ENCODE peak calls at places on chromosomes 2 and 18, in six cellular contexts. One of them, this sample, is unnamed.

GRCh38 chr2:17813742-17814458 is 2.4 kb upstream of the MSGN1 start:
- DNase-seq in AG10803: peak
- DNase-seq in heart left ventricle: peak
- DNase-seq in body of pancreas: no peak
- DNase-seq in endodermal cell: peak
- DNase-seq in prostate gland: no peak
- DNase-seq in this sample: peak

GRCh38 chr18:12258719-12259705 is 4.9 kb downstream of the CIDEA start:
- DNase-seq in AG10803: no peak
- DNase-seq in endodermal cell: no peak
- DNase-seq in prostate gland: no peak
- DNase-seq in body of pancreas: no peak
- DNase-seq in heart left ventricle: no peak
- DNase-seq in this sample: no peak

GRCh38 chr2:29615841-29616240 is 305.5 kb downstream of the ALK start:
- DNase-seq in heart left ventricle: no peak
- DNase-seq in body of pancreas: no peak
- DNase-seq in endodermal cell: no peak
- DNase-seq in prostate gland: no peak
- DNase-seq in AG10803: no peak
- DNase-seq in this sample: no peak

GRCh38 chr2:232418056-232418455 is 11.4 kb downstream of the ALPG start:
- DNase-seq in endodermal cell: no peak
- DNase-seq in heart left ventricle: no peak
- DNase-seq in AG10803: no peak
- DNase-seq in body of pancreas: no peak
- DNase-seq in prostate gland: no peak
- DNase-seq in this sample: no peak

GRCh38 chr2:235155163-235155562 is 203.3 kb downstream of the SH3BP4 start:
- DNase-seq in endodermal cell: no peak
- DNase-seq in AG10803: no peak
- DNase-seq in prostate gland: no peak
- DNase-seq in heart left ventricle: no peak
- DNase-seq in body of pancreas: no peak
- DNase-seq in this sample: no peak

GRCh38 chr2:47313141-47313691 is 89.7 kb upstream of the MSH2 start:
- DNase-seq in heart left ventricle: peak
- DNase-seq in endodermal cell: peak
- DNase-seq in AG10803: no peak
- DNase-seq in prostate gland: no peak
- DNase-seq in body of pancreas: peak
- DNase-seq in this sample: no peak

GRCh38 chr2:229375241-229375640 is 104.2 kb upstream of the PID1 start:
- DNase-seq in AG10803: peak
- DNase-seq in heart left ventricle: no peak
- DNase-seq in prostate gland: no peak
- DNase-seq in body of pancreas: no peak
- DNase-seq in endodermal cell: no peak
- DNase-seq in this sample: peak

GRCh38 chr18:44935455-44935854 is 254.8 kb downstream of the SETBP1 start:
- DNase-seq in body of pancreas: no peak
- DNase-seq in endodermal cell: no peak
- DNase-seq in prostate gland: no peak
- DNase-seq in AG10803: no peak
- DNase-seq in heart left ventricle: no peak
- DNase-seq in this sample: no peak

GRCh38 chr2:154489271-154489858 is 209.1 kb upstream of the KCNJ3 start:
- DNase-seq in prostate gland: no peak
- DNase-seq in AG10803: no peak
- DNase-seq in heart left ventricle: no peak
- DNase-seq in body of pancreas: no peak
- DNase-seq in endodermal cell: no peak
- DNase-seq in this sample: no peak

GRCh38 chr2:84925724-84926376 is 20.4 kb downstream of the TMSB10 start:
- DNase-seq in heart left ventricle: peak
- DNase-seq in AG10803: peak
- DNase-seq in endodermal cell: peak
- DNase-seq in body of pancreas: peak
- DNase-seq in prostate gland: peak
- DNase-seq in this sample: peak

DNA sequence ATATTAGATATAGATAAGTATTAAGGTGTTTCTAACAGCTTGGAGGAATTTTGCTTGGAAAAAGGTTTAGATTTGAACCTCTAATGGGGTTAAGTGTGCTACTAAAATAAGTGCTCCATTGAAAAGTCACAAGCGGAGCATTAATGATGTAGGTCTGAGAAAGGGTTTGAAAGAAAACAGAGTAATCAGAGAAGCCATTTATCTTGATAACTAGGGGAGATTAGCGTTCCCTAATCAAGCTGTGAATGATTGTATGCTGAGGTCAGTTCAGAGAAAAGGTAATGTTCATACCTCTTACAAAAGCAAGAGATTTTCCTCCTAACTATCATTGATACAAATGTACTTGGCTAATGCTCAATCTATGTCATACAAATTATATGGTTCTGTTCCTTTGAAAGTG is 1.5 kb downstream of the ARHGAP25 start:
- DNase-seq in heart left ventricle: no peak
- DNase-seq in endodermal cell: no peak
- DNase-seq in prostate gland: no peak
- DNase-seq in AG10803: no peak
- DNase-seq in body of pancreas: no peak
- DNase-seq in this sample: no peak
- H3K4me3 ChIP-seq in heart left ventricle: no peak
- H3K4me3 ChIP-seq in endodermal cell: no peak
- H3K4me3 ChIP-seq in prostate gland: no peak
- H3K4me3 ChIP-seq in AG10803: no peak
- H3K4me3 ChIP-seq in body of pancreas: no peak
- H3K4me3 ChIP-seq in this sample: no peak

GRCh38 chr18:4854664-4855063 is 342.4 kb downstream of the AKAIN1 start:
- DNase-seq in heart left ventricle: no peak
- DNase-seq in endodermal cell: peak
- DNase-seq in prostate gland: no peak
- DNase-seq in body of pancreas: no peak
- DNase-seq in AG10803: no peak
- DNase-seq in this sample: no peak

DNA sequence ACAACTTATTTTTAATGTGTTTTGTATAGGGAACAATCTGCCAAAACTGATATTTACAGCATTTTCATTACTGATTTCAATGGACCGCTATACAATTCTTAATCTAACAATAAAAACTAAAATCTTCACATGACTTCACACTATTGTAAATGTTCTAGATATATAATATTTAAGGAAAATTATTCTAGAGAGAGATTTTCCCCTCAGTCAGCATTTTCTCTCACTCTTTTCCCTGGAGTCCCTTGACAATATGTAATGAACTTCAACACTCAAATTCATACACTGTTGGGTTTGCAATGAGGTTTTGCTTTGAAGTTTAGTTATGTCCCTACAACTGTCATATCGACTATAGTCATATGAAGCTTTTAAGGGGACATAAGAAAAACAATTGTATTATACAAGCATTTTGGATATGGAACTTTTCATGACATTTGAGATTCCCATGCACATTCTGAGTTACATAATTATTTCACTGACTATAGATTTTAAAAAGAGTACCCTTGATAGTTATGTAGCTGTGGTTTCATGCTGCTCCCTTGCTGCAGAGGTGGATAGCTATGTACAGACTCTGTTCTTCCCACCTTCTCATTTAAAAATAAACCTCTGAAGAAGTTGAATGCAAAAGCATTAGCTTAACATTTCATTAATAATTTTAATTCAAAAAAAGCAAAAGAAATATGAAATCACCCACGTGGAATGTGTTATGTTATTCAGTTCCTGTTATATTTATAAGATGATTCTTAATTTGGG is 338.5 kb downstream of the AKAIN1 start:
- DNase-seq in endodermal cell: no peak
- DNase-seq in prostate gland: no peak
- DNase-seq in AG10803: no peak
- DNase-seq in body of pancreas: no peak
- DNase-seq in heart left ventricle: no peak
- DNase-seq in this sample: no peak
- TF ChIP-seq CTCF in endodermal cell: no peak
- TF ChIP-seq CTCF in prostate gland: no peak
- TF ChIP-seq CTCF in AG10803: no peak
- TF ChIP-seq CTCF in body of pancreas: no peak
- TF ChIP-seq CTCF in heart left ventricle: no peak
- TF ChIP-seq CTCF in this sample: no peak

GRCh38 chr18:69400976-69401474 is 337 bp downstream of the DOK6 start:
- DNase-seq in endodermal cell: peak
- DNase-seq in prostate gland: no peak
- DNase-seq in body of pancreas: peak
- DNase-seq in heart left ventricle: peak
- DNase-seq in AG10803: peak
- DNase-seq in this sample: peak

GRCh38 chr18:69399253-69399652 is 1.4 kb upstream of the DOK6 start:
- DNase-seq in AG10803: no peak
- DNase-seq in body of pancreas: no peak
- DNase-seq in prostate gland: no peak
- DNase-seq in heart left ventricle: no peak
- DNase-seq in endodermal cell: peak
- DNase-seq in this sample: no peak

GRCh38 chr18:69401475-69402218 is 959 bp downstream of the DOK6 start:
- DNase-seq in endodermal cell: peak
- DNase-seq in heart left ventricle: no peak
- DNase-seq in AG10803: peak
- DNase-seq in body of pancreas: no peak
- DNase-seq in prostate gland: no peak
- DNase-seq in this sample: peak

GRCh38 chr18:69400253-69400975 is at the start of gene DOK6:
- DNase-seq in heart left ventricle: peak
- DNase-seq in prostate gland: no peak
- DNase-seq in endodermal cell: peak
- DNase-seq in body of pancreas: peak
- DNase-seq in AG10803: peak
- DNase-seq in this sample: peak

GRCh38 chr18:69402219-69402989 is 1.7 kb downstream of the DOK6 start:
- DNase-seq in prostate gland: no peak
- DNase-seq in endodermal cell: peak
- DNase-seq in body of pancreas: no peak
- DNase-seq in heart left ventricle: no peak
- DNase-seq in AG10803: no peak
- DNase-seq in this sample: no peak
- H3K4me3 ChIP-seq in prostate gland: peak
- H3K4me3 ChIP-seq in endodermal cell: peak
- H3K4me3 ChIP-seq in body of pancreas: no peak
- H3K4me3 ChIP-seq in heart left ventricle: peak
- H3K4me3 ChIP-seq in AG10803: peak
- H3K4me3 ChIP-seq in this sample: peak

GRCh38 chr2:66494708-66495107 is 59.8 kb downstream of the MEIS1 start:
- DNase-seq in prostate gland: peak
- DNase-seq in AG10803: peak
- DNase-seq in heart left ventricle: peak
- DNase-seq in endodermal cell: no peak
- DNase-seq in body of pancreas: peak
- DNase-seq in this sample: peak

GRCh38 chr2:66498597-66498910 is 63.6 kb downstream of the MEIS1 start:
- DNase-seq in AG10803: no peak
- DNase-seq in heart left ventricle: no peak
- DNase-seq in endodermal cell: peak
- DNase-seq in body of pancreas: no peak
- DNase-seq in prostate gland: no peak
- DNase-seq in this sample: no peak

GRCh38 chr2:66496680-66497420 is 61.9 kb downstream of the MEIS1 start:
- DNase-seq in prostate gland: no peak
- DNase-seq in endodermal cell: no peak
- DNase-seq in AG10803: peak
- DNase-seq in body of pancreas: no peak
- DNase-seq in heart left ventricle: no peak
- DNase-seq in this sample: no peak

GRCh38 chr2:66497706-66498596 is 63.0 kb downstream of the MEIS1 start:
- DNase-seq in body of pancreas: no peak
- DNase-seq in AG10803: no peak
- DNase-seq in endodermal cell: no peak
- DNase-seq in heart left ventricle: no peak
- DNase-seq in prostate gland: no peak
- DNase-seq in this sample: no peak

DNA sequence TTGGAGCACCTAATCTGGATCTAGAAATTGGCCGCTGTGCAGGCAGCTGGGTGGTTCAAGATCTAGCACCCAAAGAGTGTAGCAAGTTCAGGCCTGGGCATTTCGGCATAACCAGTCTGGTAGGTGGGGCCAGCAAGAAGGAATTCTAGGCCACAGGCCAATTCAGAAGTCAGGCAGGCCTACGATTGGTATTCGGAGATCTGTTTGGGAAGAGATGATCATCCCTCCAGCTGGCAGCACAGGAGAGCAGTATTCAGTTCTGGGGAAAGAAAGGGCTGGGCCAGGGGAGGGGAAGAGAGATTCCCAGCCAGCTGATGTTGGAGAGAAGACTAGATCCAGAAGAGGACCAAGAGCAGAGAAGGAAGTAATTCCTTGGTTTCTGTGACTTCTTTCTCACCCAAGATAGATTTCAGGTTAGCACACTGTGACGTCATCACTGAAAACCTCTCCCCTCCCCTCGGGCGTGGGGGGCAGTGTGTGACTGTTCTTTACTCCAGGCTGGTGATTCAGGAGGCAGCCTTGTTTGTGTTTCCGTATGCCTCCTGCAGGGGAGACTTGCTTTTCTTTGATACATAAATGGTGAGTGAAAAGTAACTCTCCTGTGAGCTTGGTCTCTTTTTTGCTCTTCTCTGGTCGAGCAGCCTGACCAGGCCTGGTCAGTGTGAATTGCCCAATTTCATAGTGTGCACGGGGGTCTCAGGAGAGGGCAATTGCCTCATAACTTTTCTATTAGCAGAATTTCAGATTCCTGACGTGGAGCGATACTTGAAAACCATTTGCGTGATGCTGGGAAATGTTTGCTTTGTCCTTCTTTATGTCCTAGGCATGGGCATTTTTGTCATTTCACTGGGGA is 61.1 kb downstream of the MEIS1 start:
- DNase-seq in AG10803: peak
- DNase-seq in heart left ventricle: peak
- DNase-seq in endodermal cell: peak
- DNase-seq in body of pancreas: peak
- DNase-seq in prostate gland: peak
- DNase-seq in this sample: peak
- TF ChIP-seq CTCF in AG10803: peak
- TF ChIP-seq CTCF in heart left ventricle: no peak
- TF ChIP-seq CTCF in endodermal cell: peak
- TF ChIP-seq CTCF in body of pancreas: peak
- TF ChIP-seq CTCF in prostate gland: no peak
- TF ChIP-seq CTCF in this sample: peak

GRCh38 chr2:241216211-241216761 is 27.8 kb downstream of the ANO7 start:
- DNase-seq in AG10803: no peak
- DNase-seq in endodermal cell: peak
- DNase-seq in prostate gland: no peak
- DNase-seq in heart left ventricle: no peak
- DNase-seq in body of pancreas: no peak
- DNase-seq in this sample: no peak

GRCh38 chr2:241215421-241215820 is 26.9 kb downstream of the ANO7 start:
- DNase-seq in prostate gland: no peak
- DNase-seq in AG10803: no peak
- DNase-seq in endodermal cell: no peak
- DNase-seq in heart left ventricle: no peak
- DNase-seq in body of pancreas: no peak
- DNase-seq in this sample: no peak

GRCh38 chr2:241218131-241219029 is 29.9 kb downstream of the ANO7 start:
- DNase-seq in heart left ventricle: peak
- DNase-seq in body of pancreas: peak
- DNase-seq in prostate gland: no peak
- DNase-seq in AG10803: peak
- DNase-seq in endodermal cell: peak
- DNase-seq in this sample: peak

GRCh38 chr2:241219030-241219382 is 30.5 kb downstream of the ANO7 start:
- DNase-seq in AG10803: no peak
- DNase-seq in prostate gland: no peak
- DNase-seq in body of pancreas: no peak
- DNase-seq in heart left ventricle: no peak
- DNase-seq in endodermal cell: no peak
- DNase-seq in this sample: no peak

GRCh38 chr2:241217320-241218031 is 29.0 kb downstream of the ANO7 start:
- DNase-seq in endodermal cell: peak
- DNase-seq in heart left ventricle: peak
- DNase-seq in AG10803: peak
- DNase-seq in body of pancreas: peak
- DNase-seq in prostate gland: peak
- DNase-seq in this sample: peak
- H3K4me3 ChIP-seq in endodermal cell: peak
- H3K4me3 ChIP-seq in heart left ventricle: peak
- H3K4me3 ChIP-seq in AG10803: peak
- H3K4me3 ChIP-seq in body of pancreas: peak
- H3K4me3 ChIP-seq in prostate gland: peak
- H3K4me3 ChIP-seq in this sample: peak